ENCODE peak calls at places on chromosomes 7 and 10, in six cellular contexts. G, B, Y, U, H and P are unnamed samples.

GRCh38 chr10:70652761-70653657 is 19.3 kb upstream of the ADAMTS14 start:
- DNase-seq in G (no peak), B (no peak), Y (no peak), U (peak; percentile 63), H (no peak), P (no peak)

GRCh38 chr7:129512192-129512591 is 9.9 kb downstream of the SMKR1 start:
- DNase-seq in G (no peak), B (no peak), Y (no peak), U (no peak), H (no peak), P (no peak)

GRCh38 chr7:98418636-98419315 is 17.9 kb upstream of the BAIAP2L1 start:
- DNase-seq in G (peak; percentile 100), B (peak; percentile 100), Y (peak; percentile 86), U (peak; percentile 77), H (no peak), P (peak; percentile 78)

GRCh38 chr7:158672975-158673374 is 31.6 kb downstream of the NCAPG2 start:
- DNase-seq in G (no peak), B (no peak), Y (no peak), U (no peak), H (no peak), P (peak; percentile 40)

GRCh38 chr10:126240483-126240882 is 147.8 kb downstream of the ADAM12 start:
- DNase-seq in G (no peak), B (no peak), Y (no peak), U (no peak), H (no peak), P (no peak)

GRCh38 chr10:126504051-126504760 is 115.9 kb upstream of the ADAM12 start:
- DNase-seq in G (peak; percentile 66), B (peak; percentile 59), Y (peak; percentile 47), U (peak; percentile 5), H (no peak), P (peak; percentile 59)

GRCh38 chr7:100170111-100170897 is 1.9 kb upstream of the GAL3ST4 start:
- DNase-seq in G (no peak), B (no peak), Y (no peak), U (peak; percentile 19), H (no peak), P (no peak)

GRCh38 chr10:23110722-23111660 is 15.6 kb downstream of the MSRB2 start:
- DNase-seq in G (no peak), B (peak; percentile 27), Y (no peak), U (no peak), H (no peak), P (no peak)

GRCh38 chr10:30456262-30456661 is 22.3 kb downstream of the MAP3K8 start:
- DNase-seq in G (no peak), B (no peak), Y (peak; percentile 52), U (no peak), H (peak; percentile 65), P (peak; percentile 75)

GRCh38 chr10:98608417-98608816 is 161.7 kb upstream of the HPS1 start:
- DNase-seq in G (no peak), B (no peak), Y (no peak), U (no peak), H (no peak), P (no peak)

GRCh38 chr7:150824379-150825177 is 24.0 kb downstream of the TMEM176A start:
- DNase-seq in G (no peak), B (no peak), Y (no peak), U (peak; percentile 84), H (no peak), P (no peak)

GRCh38 chr10:84429926-84430520 is 101.6 kb downstream of the CCSER2 start:
- DNase-seq in G (peak; percentile 19), B (peak; percentile 69), Y (peak; percentile 73), U (peak; percentile 62), H (peak; percentile 31), P (peak; percentile 65)

GRCh38 chr10:132961-133898 is 2.0 kb upstream of the ZMYND11 start:
- DNase-seq in G (no peak), B (peak; percentile 80), Y (peak; percentile 45), U (no peak), H (no peak), P (peak; percentile 15)

GRCh38 chr7:138465046-138465445 is 5.0 kb downstream of the TRIM24 start:
- DNase-seq in G (no peak), B (no peak), Y (no peak), U (no peak), H (no peak), P (peak; percentile 23)

GRCh38 chr10:43249151-43249961 is 17.5 kb downstream of the RASGEF1A start:
- DNase-seq in G (no peak), B (no peak), Y (no peak), U (no peak), H (no peak), P (no peak)

GRCh38 chr10:101452593-101452992 is 98.6 kb downstream of the BTRC start:
- DNase-seq in G (no peak), B (no peak), Y (no peak), U (no peak), H (no peak), P (no peak)

GRCh38 chr10:48430402-48430993 is 124.0 kb downstream of the MAPK8 start:
- DNase-seq in G (no peak), B (no peak), Y (no peak), U (no peak), H (no peak), P (no peak)

GRCh38 chr10:31947144-31947926 is 18.7 kb upstream of the ARHGAP12 start:
- DNase-seq in G (peak; percentile 63), B (peak; percentile 82), Y (peak; percentile 83), U (no peak), H (no peak), P (peak; percentile 34)

GRCh38 chr7:157425761-157426160 is 89.0 kb downstream of the DNAJB6 start:
- DNase-seq in G (no peak), B (no peak), Y (no peak), U (no peak), H (no peak), P (no peak)

GRCh38 chr7:80916770-80917681 is 1.8 kb downstream of the SEMA3C start:
- DNase-seq in G (peak; percentile 67), B (no peak), Y (peak; percentile 53), U (no peak), H (no peak), P (peak; percentile 31)

GRCh38 chr10:17921378-17921777 is 30.3 kb upstream of the SLC39A12 start:
- DNase-seq in G (no peak), B (no peak), Y (no peak), U (no peak), H (no peak), P (no peak)

GRCh38 chr7:18086165-18087030 is 58.8 kb upstream of the PRPS1L1 start:
- DNase-seq in G (peak; percentile 18), B (no peak), Y (peak; percentile 16), U (peak; percentile 21), H (no peak), P (no peak)

GRCh38 chr10:72321248-72322029 is 33.3 kb downstream of the DNAJB12 start:
- DNase-seq in G (no peak), B (no peak), Y (no peak), U (peak; percentile 80), H (no peak), P (no peak)

GRCh38 chr7:103083210-103083609 is 8.3 kb downstream of the ARMC10 start:
- DNase-seq in G (no peak), B (no peak), Y (no peak), U (no peak), H (no peak), P (no peak)
- TF ChIP-seq MYC in G (no peak), B (no peak), Y (no peak), U (no peak), H (no peak), P (no peak)

GRCh38 chr7:141232286-141233051 is 158.6 kb downstream of the TMEM178B start:
- DNase-seq in G (no peak), B (no peak), Y (no peak), U (no peak), H (no peak), P (no peak)

GRCh38 chr7:141227454-141227853 is 153.6 kb downstream of the TMEM178B start:
- DNase-seq in G (no peak), B (peak; percentile 30), Y (no peak), U (no peak), H (no peak), P (no peak)

GRCh38 chr7:141228482-141228881 is 154.6 kb downstream of the TMEM178B start:
- DNase-seq in G (no peak), B (no peak), Y (no peak), U (no peak), H (no peak), P (no peak)

GRCh38 chr7:141225916-141226618 is 152.2 kb downstream of the TMEM178B start:
- DNase-seq in G (no peak), B (no peak), Y (no peak), U (no peak), H (peak; percentile 3), P (no peak)

GRCh38 chr7:141231018-141231792 is 157.3 kb downstream of the TMEM178B start:
- DNase-seq in G (peak; percentile 19), B (peak; percentile 28), Y (no peak), U (no peak), H (no peak), P (peak; percentile 28)
- TF ChIP-seq CTCF in G (peak; percentile 44), B (peak; percentile 82), Y (no peak), U (peak; percentile 52), H (peak; percentile 53), P (peak; percentile 12)

GRCh38 chr10:75430000-75430763 is 1.2 kb upstream of the LRMDA start:
- DNase-seq in G (peak; percentile 38), B (peak; percentile 97), Y (peak; percentile 45), U (no peak), H (no peak), P (peak; percentile 97)
- TF ChIP-seq MAX in G (no peak), B (peak; percentile 71), Y (no peak), U (no peak), H (no peak), P (no peak)

GRCh38 chr10:108638225-108638624 is 1285.1 kb downstream of the XPNPEP1 start:
- DNase-seq in G (no peak), B (no peak), Y (no peak), U (no peak), H (no peak), P (no peak)
- TF ChIP-seq MYC in G (no peak), B (no peak), Y (no peak), U (no peak), H (no peak), P (no peak)

DNA sequence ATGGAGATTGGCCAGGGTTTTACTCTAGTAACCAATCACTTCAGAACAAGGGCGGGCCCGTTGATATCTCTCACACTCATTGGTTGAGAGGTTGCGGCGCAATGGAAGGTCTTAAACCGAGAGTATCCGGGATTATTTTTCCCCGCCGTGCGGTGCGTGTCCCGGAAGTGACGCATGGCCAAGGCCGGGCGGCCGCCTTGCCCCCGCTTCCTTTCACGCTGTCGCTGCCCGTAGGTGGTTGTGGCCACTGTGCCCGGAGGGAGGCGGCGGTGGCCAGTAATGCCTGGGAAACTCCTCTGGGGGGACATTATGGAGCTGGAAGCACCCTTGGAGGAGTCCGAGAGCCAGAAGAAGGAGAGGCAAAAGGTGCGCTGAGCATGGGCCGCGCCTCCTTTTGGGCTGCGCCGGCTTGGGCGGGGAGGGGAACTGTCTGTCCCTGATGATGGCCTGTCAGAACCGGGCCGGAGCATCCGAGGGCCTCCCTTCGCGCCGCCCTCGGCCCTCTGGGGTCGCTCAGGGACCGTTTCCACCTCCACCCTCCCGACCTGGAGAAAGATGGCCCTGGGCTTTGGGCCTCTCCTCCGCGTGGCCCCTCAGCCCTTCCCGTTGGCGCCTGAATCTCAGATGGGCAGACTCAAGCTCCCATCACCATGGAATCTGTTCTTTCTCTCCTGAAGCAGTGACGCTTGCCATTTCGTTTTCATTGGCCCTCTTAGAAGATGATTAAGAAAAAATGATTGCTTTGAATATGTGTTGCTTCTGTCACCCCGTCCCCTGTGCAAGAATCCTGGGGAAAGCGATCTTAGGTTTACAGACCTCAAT is at the start of gene DDX50:
- DNase-seq in G (peak; percentile 89), B (peak; percentile 99), Y (peak; percentile 99), U (peak; percentile 94), H (peak; percentile 97), P (peak; percentile 100)
- TF ChIP-seq CTCF in G (no peak), B (no peak), Y (no peak), U (peak; percentile 16), H (no peak), P (no peak)

GRCh38 chr7:119572132-119572531 is 700.8 kb upstream of the KCND2 start:
- DNase-seq in G (no peak), B (no peak), Y (no peak), U (no peak), H (no peak), P (no peak)
- TF ChIP-seq MAX in G (no peak), B (no peak), Y (no peak), U (no peak), H (no peak), P (no peak)